ENCODE peak calls at places on chromosomes 2 and 18, in four cellular contexts. G is GM04504, Y is Kasumi-1, R is D341Med. O is an unnamed sample.

GRCh38 chr2:241637233-241638062 is at the start of gene ATG4B:
- DNase-seq in R (peak; percentile 91), G (peak; percentile 72), Y (peak; percentile 29), O (peak; percentile 93)

GRCh38 chr2:190451561-190452176 is 43.5 kb downstream of the MFSD6 start:
- DNase-seq in G (no peak), Y (no peak), R (no peak), O (no peak)

GRCh38 chr18:26405190-26405781 is 143.1 kb downstream of the KCTD1 start:
- DNase-seq in R (peak; percentile 71), G (no peak), Y (peak; percentile 25), O (peak; percentile 52)

GRCh38 chr2:77387324-77387723 is 134.9 kb downstream of the LRRTM4 start:
- DNase-seq in Y (no peak), G (no peak), R (no peak), O (no peak)

GRCh38 chr18:3603460-3604259 is 153.7 kb downstream of the TGIF1 start:
- DNase-seq in Y (peak; percentile 85), G (peak; percentile 93), R (peak; percentile 70), O (peak; percentile 78)

GRCh38 chr2:194706179-194706578 is 950.8 kb upstream of the SLC39A10 start:
- DNase-seq in G (no peak), Y (no peak), R (no peak), O (no peak)

GRCh38 chr2:118242216-118242615 is 153.9 kb downstream of the INSIG2 start:
- DNase-seq in R (no peak), Y (no peak), G (no peak), O (no peak)

GRCh38 chr18:27996792-27997191 is 180.1 kb downstream of the CDH2 start:
- DNase-seq in R (no peak), Y (no peak), G (peak; percentile 8), O (no peak)

GRCh38 chr2:238104521-238105311 is 4.6 kb downstream of the ESPNL start:
- DNase-seq in R (peak; percentile 18), Y (no peak), G (no peak), O (no peak)

GRCh38 chr18:48827321-48828200 is 123.2 kb downstream of the SMAD7 start:
- DNase-seq in G (peak; percentile 40), Y (peak; percentile 58), R (peak; percentile 45), O (no peak)

GRCh38 chr2:181949047-181949446 is 36.6 kb upstream of the PPP1R1C start:
- DNase-seq in Y (no peak), G (peak; percentile 46), R (no peak), O (no peak)

O was measured in Karpas-422.